ENCODE peak calls at places on chromosomes 2 and 18, in four cellular contexts. U is WTC11, C is HepG2, P is K562. D is an unnamed sample.

GRCh38 chr2:241112046-241112445 is 10.0 kb upstream of the MTERF4 start:
- DNase-seq in P (no peak), C (no peak), U (no peak), D (no peak)

GRCh38 chr2:17107131-17107530 is 411.1 kb downstream of the RAD51AP2 start:
- DNase-seq in U (no peak), C (no peak), P (no peak), D (no peak)

GRCh38 chr2:212005077-212005671 is 533.4 kb downstream of the ERBB4 start:
- DNase-seq in C (peak), U (peak), P (no peak), D (peak)

GRCh38 chr2:132943829-132944228 is 273.8 kb upstream of the LYPD1 start:
- DNase-seq in U (no peak), C (no peak), P (no peak), D (no peak)

GRCh38 chr2:56380861-56381260 is 197.1 kb downstream of the CCDC85A start:
- DNase-seq in U (no peak), C (no peak), P (no peak), D (no peak)

GRCh38 chr2:65630643-65631042 is 198.2 kb upstream of the SPRED2 start:
- DNase-seq in U (no peak), C (no peak), P (no peak), D (peak)

GRCh38 chr2:3661149-3661660 is 3.2 kb downstream of the ALLC start:
- DNase-seq in U (no peak), P (no peak), C (no peak), D (no peak)

GRCh38 chr18:28820353-28820752 is 643.4 kb upstream of the CDH2 start:
- DNase-seq in C (no peak), P (no peak), U (no peak), D (no peak)

GRCh38 chr2:48459921-48460320 is 70.0 kb upstream of the STON1 start:
- DNase-seq in P (no peak), C (no peak), U (no peak), D (no peak)

GRCh38 chr2:62787381-62787780 is 81.9 kb downstream of the EHBP1 start:
- DNase-seq in U (no peak), P (no peak), C (no peak), D (no peak)

GRCh38 chr18:23943104-23943503 is 71.5 kb upstream of the TTC39C start:
- DNase-seq in P (no peak), U (no peak), C (no peak), D (no peak)

GRCh38 chr2:169479257-169480078 is at the start of gene BBS5:
- DNase-seq in U (peak), P (peak), C (peak), D (peak)

DNA sequence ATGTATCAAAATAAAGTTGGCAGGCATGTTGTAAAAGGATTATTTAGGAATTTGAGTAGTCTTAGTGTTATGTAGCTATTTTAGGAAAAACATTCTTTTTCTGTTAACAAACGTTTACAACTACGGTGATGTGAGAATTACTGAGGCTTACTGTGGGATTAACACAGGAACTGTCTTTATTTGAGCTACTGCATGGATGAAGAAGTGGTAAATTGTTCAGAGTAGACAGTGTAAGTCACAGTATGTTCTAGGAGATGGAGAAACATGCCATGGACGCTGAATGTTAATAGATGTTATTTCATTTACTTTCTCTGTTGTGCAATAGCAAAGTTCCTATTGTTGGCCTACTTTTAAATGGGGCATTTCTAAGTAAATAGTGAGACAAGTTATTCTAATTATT is 1.7 kb downstream of the PPM1B start:
- DNase-seq in C (peak), P (no peak), U (no peak), D (no peak)
- TF ChIP-seq NR3C1 in C (no peak), P (no peak), U (no peak), D (no peak)

GRCh38 chr2:204280239-204280638 is 265.0 kb upstream of the PARD3B start:
- DNase-seq in U (no peak), C (no peak), P (no peak), D (no peak)
- TF ChIP-seq NR3C1 in U (no peak), C (no peak), P (no peak), D (no peak)

GRCh38 chr2:184268900-184269299 is 329.4 kb upstream of the ZNF804A start:
- DNase-seq in C (no peak), U (no peak), P (no peak), D (no peak)
- TF ChIP-seq NR3C1 in C (no peak), U (no peak), P (no peak), D (no peak)

GRCh38 chr2:33529771-33530481 is 53.5 kb downstream of the RASGRP3 start:
- DNase-seq in P (peak), U (no peak), C (no peak), D (peak)
- TF ChIP-seq NR3C1 in P (no peak), U (no peak), C (no peak), D (no peak)

GRCh38 chr2:213266421-213266820 is 17.8 kb upstream of the SPAG16 start:
- DNase-seq in C (no peak), P (no peak), U (no peak), D (no peak)

GRCh38 chr2:213265679-213266078 is 18.6 kb upstream of the SPAG16 start:
- DNase-seq in C (no peak), P (no peak), U (no peak), D (no peak)

GRCh38 chr2:213261237-213261636 is 23.0 kb upstream of the SPAG16 start:
- DNase-seq in U (no peak), C (no peak), P (no peak), D (no peak)

GRCh38 chr2:213261715-213262114 is 22.5 kb upstream of the SPAG16 start:
- DNase-seq in C (no peak), U (no peak), P (no peak), D (no peak)
- TF ChIP-seq NR3C1 in C (no peak), U (no peak), P (no peak), D (no peak)

GRCh38 chr18:11762429-11762828 is 73.4 kb downstream of the GNAL start:
- DNase-seq in U (no peak), C (no peak), P (no peak), D (no peak)

GRCh38 chr18:11767329-11767728 is 78.3 kb downstream of the GNAL start:
- DNase-seq in C (no peak), P (no peak), U (no peak), D (no peak)

GRCh38 chr18:11767935-11768334 is 78.9 kb downstream of the GNAL start:
- DNase-seq in C (no peak), U (no peak), P (no peak), D (no peak)
- TF ChIP-seq NR3C1 in C (no peak), U (no peak), P (no peak), D (no peak)

GRCh38 chr2:39510087-39510486 is 73.0 kb upstream of the MAP4K3 start:
- DNase-seq in C (no peak), U (no peak), P (no peak), D (no peak)

GRCh38 chr2:39512434-39512935 is 75.4 kb upstream of the MAP4K3 start:
- DNase-seq in U (no peak), C (no peak), P (no peak), D (no peak)

GRCh38 chr2:39512941-39513340 is 75.9 kb upstream of the MAP4K3 start:
- DNase-seq in U (no peak), C (no peak), P (no peak), D (no peak)

GRCh38 chr2:39511786-39512433 is 74.8 kb upstream of the MAP4K3 start:
- DNase-seq in C (peak), P (peak), U (no peak), D (no peak)

DNA sequence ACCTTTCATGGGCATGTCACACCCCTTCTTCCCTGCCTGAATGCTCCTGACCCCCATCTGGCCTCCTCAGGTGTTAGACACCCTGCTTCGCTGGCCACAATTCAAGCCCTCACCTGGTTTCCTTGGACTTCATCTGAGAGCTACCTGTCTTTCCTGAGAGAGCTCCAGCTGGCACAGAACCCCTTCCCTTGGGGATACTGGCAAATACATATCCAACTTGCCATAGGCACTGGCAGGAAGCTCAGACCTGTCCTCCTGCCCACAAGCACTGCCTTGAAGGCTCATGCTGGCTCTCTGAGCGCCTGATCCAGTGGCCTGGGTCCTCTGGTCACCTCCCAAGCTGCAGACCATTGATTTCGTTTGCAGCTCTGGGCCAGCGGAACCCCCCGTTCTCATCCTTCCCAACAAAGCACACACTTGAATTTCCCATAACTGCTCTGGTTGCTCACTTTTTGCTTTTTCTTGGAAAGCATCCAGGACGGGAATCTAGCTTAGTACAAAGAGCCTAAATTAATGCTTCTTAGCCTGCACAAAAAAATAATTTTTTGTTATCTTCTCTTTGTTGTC is 74.2 kb upstream of the MAP4K3 start:
- DNase-seq in C (no peak), U (no peak), P (no peak), D (no peak)
- TF ChIP-seq NR3C1 in C (no peak), U (no peak), P (no peak), D (no peak)

GRCh38 chr2:11753886-11754704 is 7.7 kb downstream of the LPIN1 start:
- DNase-seq in U (no peak), C (no peak), P (no peak), D (peak)
- TF ChIP-seq NR3C1 in U (no peak), C (no peak), P (no peak), D (no peak)

GRCh38 chr18:47547539-47548202 is 296.2 kb upstream of the SKOR2 start:
- DNase-seq in P (no peak), U (no peak), C (no peak), D (no peak)
- TF ChIP-seq NR3C1 in P (no peak), U (no peak), C (no peak), D (no peak)